ENCODE peak calls at places on chromosomes 12 and 14, in eight cellular contexts. B, N, Z, P, G, U, O and J are unnamed samples.

GRCh38 chr12:123233505-123234299 is 466 bp downstream of the MTRFR start:
- DNase-seq in B (peak; percentile 36), N (no peak), Z (no peak), P (no peak), G (no peak), U (no peak), O (no peak), J (no peak)

GRCh38 chr12:90253674-90254181 is 545.1 kb upstream of the ATP2B1 start:
- DNase-seq in B (peak; percentile 35), N (peak; percentile 43), Z (peak; percentile 25), P (peak; percentile 89), G (peak; percentile 85), U (peak; percentile 92), O (peak; percentile 13), J (no peak)

GRCh38 chr14:69493038-69493437 is 8.5 kb downstream of the PLEKHD1 start:
- DNase-seq in B (no peak), N (no peak), Z (no peak), P (no peak), G (no peak), U (no peak), O (no peak), J (no peak)

GRCh38 chr14:75821828-75822521 is 159.8 kb downstream of the TGFB3 start:
- DNase-seq in B (no peak), N (no peak), Z (no peak), P (no peak), G (no peak), U (peak; percentile 52), O (no peak), J (no peak)

GRCh38 chr12:76895796-76896195 is 17.0 kb upstream of the CSRP2 start:
- DNase-seq in B (no peak), N (peak; percentile 58), Z (no peak), P (no peak), G (no peak), U (no peak), O (no peak), J (no peak)

GRCh38 chr12:96886998-96887677 is 19.9 kb upstream of the NEDD1 start:
- DNase-seq in B (peak; percentile 43), N (peak; percentile 43), Z (no peak), P (peak; percentile 94), G (no peak), U (peak; percentile 66), O (no peak), J (no peak)

GRCh38 chr12:106629797-106630669 is 47.2 kb downstream of the RFX4 start:
- DNase-seq in B (no peak), N (no peak), Z (no peak), P (peak; percentile 31), G (no peak), U (no peak), O (no peak), J (no peak)

GRCh38 chr12:78540621-78541336 is 323.8 kb upstream of the SYT1 start:
- DNase-seq in B (no peak), N (no peak), Z (no peak), P (no peak), G (no peak), U (peak; percentile 22), O (no peak), J (no peak)

GRCh38 chr14:23123419-23123818 is 4.4 kb upstream of the CEBPE start:
- DNase-seq in B (no peak), N (no peak), Z (no peak), P (no peak), G (peak; percentile 31), U (no peak), O (no peak), J (no peak)

GRCh38 chr12:12443482-12443881 is 86.6 kb downstream of the BORCS5 start:
- DNase-seq in B (no peak), N (no peak), Z (no peak), P (peak; percentile 51), G (no peak), U (no peak), O (no peak), J (no peak)

GRCh38 chr14:104137297-104138097 is 890 bp upstream of the KIF26A start:
- DNase-seq in B (peak; percentile 81), N (peak; percentile 84), Z (peak; percentile 80), P (no peak), G (peak; percentile 67), U (peak; percentile 4), O (peak; percentile 34), J (peak; percentile 85)

GRCh38 chr14:104135121-104135903 is 3.1 kb upstream of the KIF26A start:
- DNase-seq in B (peak; percentile 91), N (peak; percentile 84), Z (peak; percentile 72), P (no peak), G (peak; percentile 53), U (no peak), O (no peak), J (peak; percentile 45)

GRCh38 chr14:104138098-104138890 is at the start of gene KIF26A:
- DNase-seq in B (peak; percentile 75), N (peak; percentile 79), Z (peak; percentile 74), P (no peak), G (peak; percentile 49), U (no peak), O (no peak), J (peak; percentile 60)

GRCh38 chr14:104135904-104136471 is 2.4 kb upstream of the KIF26A start:
- DNase-seq in B (no peak), N (no peak), Z (no peak), P (no peak), G (no peak), U (no peak), O (no peak), J (peak; percentile 42)

GRCh38 chr14:104136472-104137296 is 1.7 kb upstream of the KIF26A start:
- DNase-seq in B (no peak), N (peak; percentile 36), Z (peak; percentile 34), P (no peak), G (no peak), U (no peak), O (no peak), J (peak; percentile 40)
- TF ChIP-seq CTCF in B (no peak), N (no peak), Z (no peak), P (no peak), G (no peak), U (no peak), O (no peak), J (no peak)

GRCh38 chr12:81987351-81987750 is 228.2 kb upstream of the PPFIA2 start:
- DNase-seq in B (no peak), N (no peak), Z (no peak), P (no peak), G (no peak), U (no peak), O (no peak), J (no peak)

GRCh38 chr12:81991868-81992267 is 232.7 kb upstream of the PPFIA2 start:
- DNase-seq in B (no peak), N (no peak), Z (no peak), P (no peak), G (no peak), U (no peak), O (no peak), J (no peak)

GRCh38 chr12:81992461-81992860 is 233.3 kb upstream of the PPFIA2 start:
- DNase-seq in B (peak; percentile 56), N (peak; percentile 62), Z (peak; percentile 15), P (no peak), G (no peak), U (no peak), O (peak; percentile 5), J (no peak)
- TF ChIP-seq CTCF in B (peak; percentile 56), N (peak; percentile 61), Z (no peak), P (peak; percentile 22), G (no peak), U (no peak), O (no peak), J (no peak)

GRCh38 chr14:92656306-92656705 is 92.1 kb downstream of the LGMN start:
- DNase-seq in B (no peak), N (no peak), Z (no peak), P (no peak), G (no peak), U (no peak), O (no peak), J (no peak)
- TF ChIP-seq CTCF in B (no peak), N (peak; percentile 25), Z (no peak), P (no peak), G (no peak), U (no peak), O (no peak), J (no peak)

GRCh38 chr14:31745741-31746140 is 184.5 kb downstream of the NUBPL start:
- DNase-seq in B (peak; percentile 52), N (no peak), Z (peak; percentile 10), P (no peak), G (no peak), U (no peak), O (no peak), J (no peak)
- TF ChIP-seq CTCF in B (peak; percentile 29), N (peak; percentile 47), Z (no peak), P (no peak), G (no peak), U (no peak), O (no peak), J (no peak)

DNA sequence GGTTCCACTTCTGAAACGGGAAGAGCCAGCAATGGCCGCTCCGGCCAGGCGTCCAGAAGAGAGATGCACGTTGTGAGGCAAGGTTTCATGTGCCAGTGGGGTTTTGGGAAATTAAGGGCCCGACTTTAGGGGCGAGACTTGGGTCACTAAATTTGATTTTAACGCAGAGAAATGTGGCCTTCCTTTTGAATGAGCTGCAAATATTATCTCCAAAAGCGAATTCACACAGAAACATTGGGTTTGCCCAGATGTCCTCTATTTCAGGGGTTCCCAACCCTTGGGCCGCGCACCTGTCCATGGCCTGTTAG is 2.3 kb upstream of the RNASE4 start:
- DNase-seq in B (no peak), N (no peak), Z (no peak), P (no peak), G (no peak), U (no peak), O (no peak), J (no peak)
- TF ChIP-seq CTCF in B (no peak), N (no peak), Z (no peak), P (no peak), G (no peak), U (no peak), O (no peak), J (no peak)

GRCh38 chr14:77068515-77069200 is 29.4 kb upstream of the CIPC start:
- DNase-seq in B (no peak), N (no peak), Z (no peak), P (no peak), G (no peak), U (no peak), O (no peak), J (no peak)
- TF ChIP-seq CTCF in B (no peak), N (no peak), Z (no peak), P (no peak), G (peak; percentile 47), U (no peak), O (peak; percentile 34), J (no peak)

DNA sequence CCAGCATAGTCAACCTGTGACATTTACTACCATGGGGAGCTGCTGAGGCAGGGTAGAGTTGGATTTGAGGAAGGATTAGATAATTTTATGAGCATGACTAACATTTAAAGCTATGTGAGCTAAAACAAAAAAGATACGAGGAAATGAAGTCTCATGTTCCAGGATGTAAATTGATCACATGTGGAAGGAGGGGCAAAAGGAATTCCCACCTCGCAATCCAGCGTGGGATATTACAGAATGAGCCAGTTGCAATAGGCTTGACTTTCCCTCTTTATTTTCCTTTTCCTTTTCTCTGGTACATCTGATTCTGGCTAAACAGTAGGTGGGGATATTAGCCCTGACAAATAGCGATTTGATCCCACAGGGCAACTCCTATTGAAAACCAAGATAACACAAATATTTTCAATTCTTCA is 214.9 kb upstream of the HMGA2 start:
- DNase-seq in B (no peak), N (no peak), Z (peak; percentile 31), P (peak; percentile 32), G (peak; percentile 71), U (peak; percentile 93), O (no peak), J (no peak)
- TF ChIP-seq CTCF in B (peak; percentile 34), N (no peak), Z (peak; percentile 33), P (peak; percentile 23), G (peak; percentile 19), U (peak; percentile 33), O (no peak), J (no peak)